ENCODE peak calls at places on chromosomes 5 and 9, in five cellular contexts. I is CD8-positive, alpha-beta memory T cell; G is fibroblast of lung; J is cardiac muscle cell; W is tibial artery. Q is an unnamed sample.

GRCh38 chr5:128701301-128701700 is 163.3 kb upstream of the FBN2 start:
- DNase-seq in I (no peak), G (no peak), J (no peak), W (no peak), Q (no peak)

GRCh38 chr9:137302176-137303030 is at the start of gene NRARP:
- DNase-seq in I (peak; percentile 81), G (peak; percentile 70), J (peak; percentile 86), W (peak; percentile 79), Q (peak; percentile 56)

GRCh38 chr9:24616858-24617257 is 71.2 kb upstream of the IZUMO3 start:
- DNase-seq in I (no peak), G (no peak), J (no peak), W (no peak), Q (no peak)

GRCh38 chr5:51678335-51678734 is 295.1 kb downstream of the ISL1 start:
- DNase-seq in I (no peak), G (no peak), J (no peak), W (no peak), Q (no peak)

GRCh38 chr9:70477146-70477745 is 62.8 kb upstream of the KLF9 start:
- DNase-seq in I (no peak), G (peak; percentile 68), J (no peak), W (no peak), Q (peak; percentile 65)

GRCh38 chr5:61301820-61302563 is 30.1 kb upstream of the ZSWIM6 start:
- DNase-seq in I (no peak), G (peak; percentile 100), J (peak; percentile 99), W (peak; percentile 87), Q (peak; percentile 95)

GRCh38 chr5:55920784-55921183 is 69.6 kb downstream of the IL31RA start:
- DNase-seq in I (no peak), G (no peak), J (no peak), W (no peak), Q (no peak)

GRCh38 chr9:135478858-135479468 is 619 bp upstream of the PPP1R26 start:
- DNase-seq in I (no peak), G (no peak), J (peak; percentile 20), W (peak; percentile 47), Q (peak; percentile 10)

GRCh38 chr9:120175031-120175430 is 404.9 kb downstream of the CDK5RAP2 start:
- DNase-seq in I (no peak), G (no peak), J (no peak), W (no peak), Q (no peak)

GRCh38 chr5:180811012-180811622 is 8.5 kb upstream of the MGAT1 start:
- DNase-seq in I (no peak), G (no peak), J (no peak), W (peak; percentile 43), Q (no peak)

GRCh38 chr9:105957830-105958229 is 263.5 kb downstream of the TMEM38B start:
- DNase-seq in I (no peak), G (no peak), J (no peak), W (no peak), Q (no peak)

GRCh38 chr5:115246361-115246991 is 16.2 kb downstream of the PGGT1B start:
- DNase-seq in I (no peak), G (peak; percentile 29), J (peak; percentile 58), W (no peak), Q (no peak)

GRCh38 chr5:95841914-95842812 is 19.6 kb upstream of the GLRX start:
- DNase-seq in I (no peak), G (no peak), J (peak; percentile 92), W (peak; percentile 86), Q (no peak)

GRCh38 chr5:56279979-56280378 is 46.8 kb upstream of the ANKRD55 start:
- DNase-seq in I (no peak), G (peak; percentile 86), J (peak; percentile 89), W (no peak), Q (peak; percentile 93)

GRCh38 chr5:151097081-151097480 is 16.2 kb upstream of the TNIP1 start:
- DNase-seq in I (no peak), G (no peak), J (no peak), W (no peak), Q (no peak)
- H3K27ac ChIP-seq in I (peak overlapping the region; percentile 8), G (no peak overlapping the region), J (peak overlapping the region; percentile 84), W (no peak overlapping the region), Q (no peak overlapping the region)

DNA sequence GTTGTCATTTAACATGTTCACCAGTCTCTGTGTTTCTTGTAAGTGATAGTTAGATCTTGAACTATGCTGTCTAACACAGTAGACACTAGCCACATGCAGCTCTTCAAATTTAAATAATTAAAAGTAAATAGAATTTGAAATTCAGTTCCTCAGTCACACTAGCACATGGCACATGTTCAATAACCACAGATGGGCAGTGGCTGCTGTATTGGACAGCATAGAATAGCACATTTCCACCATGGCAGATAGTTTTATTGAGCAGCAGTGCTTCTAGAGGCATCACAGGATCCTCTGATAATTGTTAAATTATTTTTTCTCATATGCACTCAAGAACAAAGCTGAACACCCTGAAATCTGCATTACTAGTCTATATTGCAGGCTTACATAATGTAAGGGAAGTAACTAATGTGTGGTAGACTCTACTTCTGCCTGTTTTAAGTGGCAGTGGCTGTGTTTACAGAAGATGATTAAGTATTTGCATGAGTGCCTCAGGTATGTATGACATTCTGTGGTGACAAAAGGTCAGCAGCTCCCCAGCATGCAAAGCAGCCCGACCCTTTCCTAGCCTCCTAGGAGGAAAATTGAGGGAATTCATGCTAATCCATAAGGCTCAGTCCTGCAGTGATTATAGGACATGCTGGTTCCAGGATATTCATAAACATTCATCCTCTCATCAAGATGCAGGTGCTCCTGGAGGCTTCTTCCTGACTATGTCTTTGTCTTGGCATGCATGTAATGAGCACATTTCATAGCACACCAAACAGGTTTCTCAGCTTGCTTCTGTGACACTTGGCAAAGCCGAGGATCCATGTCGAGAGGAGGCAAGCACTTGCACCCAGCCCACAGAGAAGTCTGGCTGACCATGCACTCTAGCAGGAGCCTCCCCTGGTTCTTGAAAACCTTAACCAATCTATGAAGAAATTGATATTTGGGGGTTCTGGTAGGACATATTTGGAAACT is 45.5 kb downstream of the SH3RF2 start:
- DNase-seq in I (no peak), G (peak; percentile 72), J (no peak), W (no peak), Q (no peak)
- H3K4me1 ChIP-seq in I (no peaks in the 10 kb centered on the region), G (no peaks in the 10 kb centered on the region), J (peaks cover 53% of the 10 kb centered on the region), W (peaks cover 4% of the 10 kb centered on the region), Q (peaks cover 23% of the 10 kb centered on the region)

DNA sequence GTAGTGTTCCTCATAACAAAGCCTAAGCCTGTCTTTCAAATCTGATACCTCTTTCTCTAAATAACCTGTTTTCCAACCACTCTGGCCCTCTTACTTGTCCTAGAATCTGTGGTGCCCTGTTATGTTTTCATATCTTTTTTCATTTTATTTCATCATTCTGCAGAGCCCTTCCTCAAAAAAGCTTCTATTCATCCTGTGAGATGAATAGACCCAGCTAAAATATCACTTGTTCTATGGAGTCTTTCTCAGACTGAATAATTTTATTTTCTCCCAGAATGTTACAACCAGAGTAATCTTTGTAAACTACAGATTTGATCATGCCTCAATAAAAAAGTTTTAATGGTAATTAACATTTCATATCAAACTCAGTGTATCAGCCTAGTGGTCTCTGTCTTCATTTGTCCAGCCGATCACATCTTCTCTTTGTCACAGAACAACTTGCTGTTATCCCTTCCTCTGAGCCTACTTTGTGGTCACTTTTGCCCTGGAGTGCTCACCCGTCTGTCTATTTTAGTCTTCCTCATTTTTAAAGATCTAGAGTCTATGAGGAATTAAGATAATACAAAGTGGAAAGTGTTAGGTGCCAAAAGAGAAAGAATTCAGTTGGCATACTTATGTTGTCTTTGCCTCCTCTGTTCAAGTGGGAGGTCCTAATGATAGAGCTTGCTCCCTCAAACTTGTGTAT is 77.8 kb downstream of the ZCCHC7 start:
- DNase-seq in I (no peak), G (no peak), J (no peak), W (no peak), Q (no peak)
- H3K27ac ChIP-seq in I (peak overlapping the region; percentile 18), G (no peak overlapping the region), J (peak overlapping the region; percentile 89), W (no peak overlapping the region), Q (no peak overlapping the region)

GRCh38 chr5:168568738-168569137 is 10.4 kb downstream of the PANK3 start:
- DNase-seq in I (no peak), G (no peak), J (no peak), W (no peak), Q (no peak)
- H3K4me1 ChIP-seq in I (no peaks in the 10 kb centered on the region), G (no peaks in the 10 kb centered on the region), J (peaks cover 31% of the 10 kb centered on the region), W (no peaks in the 10 kb centered on the region), Q (peaks cover 9% of the 10 kb centered on the region)

GRCh38 chr5:126516852-126517251 is 78.2 kb downstream of the ALDH7A1 start:
- DNase-seq in I (no peak), G (no peak), J (no peak), W (no peak), Q (no peak)
- H3K27ac ChIP-seq in I (no peak overlapping the region), G (no peak overlapping the region), J (no peak overlapping the region), W (no peak overlapping the region), Q (no peak overlapping the region)